ENCODE peak calls at places on chromosomes 6 and 20, in seven cellular contexts. B is amniotic stem cell; V is NB4; J is NAMALWA; O is heart left ventricle; Q is hypothalamus; M is activated CD4-positive, alpha-beta T cell treated with anti-CD3 and anti-CD28 coated beads, Interleukin-2, amount 50 U/mL, for 48 hours. Y is an unnamed sample.

GRCh38 chr6:131937703-131938631 is 13.2 kb downstream of the CCN2 start:
- DNase-seq in V (no peak), O (no peak), B (no peak), M (no peak), Q (no peak), J (no peak), Y (no peak)

GRCh38 chr6:24721461-24722215 is 2.7 kb upstream of the C6orf62 start:
- DNase-seq in M (no peak), Q (no peak), O (no peak), B (peak), J (no peak), V (no peak), Y (no peak)

GRCh38 chr6:14429396-14429795 is 311.8 kb downstream of the CD83 start:
- DNase-seq in O (no peak), B (no peak), J (no peak), V (no peak), M (no peak), Q (no peak), Y (no peak)

GRCh38 chr20:36175475-36175995 is 21.0 kb downstream of the EPB41L1 start:
- DNase-seq in Q (no peak), V (no peak), O (no peak), J (no peak), B (no peak), M (no peak), Y (no peak)

GRCh38 chr6:33343953-33344611 is 26.5 kb upstream of the ZBTB22 start:
- DNase-seq in M (peak), O (no peak), B (no peak), Q (no peak), J (peak), V (no peak), Y (peak)

GRCh38 chr6:111750753-111751684 is 122.2 kb downstream of the FYN start:
- DNase-seq in O (no peak), M (peak), J (peak), V (no peak), B (no peak), Q (no peak), Y (peak)

GRCh38 chr20:41630846-41631245 is 12.7 kb upstream of the CHD6 start:
- DNase-seq in B (no peak), V (no peak), O (no peak), M (no peak), J (no peak), Q (no peak), Y (no peak)

GRCh38 chr6:148846778-148847761 is 100.2 kb downstream of the UST start:
- DNase-seq in M (no peak), V (no peak), O (no peak), B (no peak), J (no peak), Q (no peak), Y (no peak)

GRCh38 chr20:24890286-24890685 is 58.8 kb upstream of the CST7 start:
- DNase-seq in B (no peak), O (no peak), V (no peak), M (no peak), J (no peak), Q (no peak), Y (no peak)